ENCODE peak calls at places on chromosomes 1 and 21, in six cellular contexts. X is colonic mucosa; M is CD8-positive, alpha-beta T cell; K is ovary; Z is psoas muscle; G is heart left ventricle. W is an unnamed sample. For H3K27me3, H3K4me1 and H3K36me3, the result is how much of the 10 kb centered on the place peaks cover.

GRCh38 chr1:70227439-70227838 is 6.3 kb downstream of the SRSF11 start:
- DNase-seq in X (no peak), M (no peak), K (no peak), Z (no peak), G (no peak), W (no peak)

GRCh38 chr1:22262583-22262982 is 119.7 kb upstream of the WNT4 start:
- DNase-seq in X (peak), M (no peak), K (no peak), Z (no peak), G (no peak), W (no peak)

GRCh38 chr1:107739183-107739582 is 225.8 kb downstream of the VAV3 start:
- DNase-seq in X (no peak), M (no peak), K (no peak), Z (no peak), G (no peak), W (no peak)

GRCh38 chr1:198156111-198156744 is 570 bp upstream of the NEK7 start:
- DNase-seq in X (peak), M (peak), K (peak), Z (peak), G (peak), W (peak)

GRCh38 chr1:247401310-247402098 is 14.5 kb upstream of the NLRP3 start:
- DNase-seq in X (peak), M (no peak), K (no peak), Z (no peak), G (no peak), W (no peak)

GRCh38 chr1:221473392-221473791 is 268.5 kb downstream of the DUSP10 start:
- DNase-seq in X (no peak), M (no peak), K (no peak), Z (no peak), G (no peak), W (no peak)

GRCh38 chr1:172955161-172955821 is 95.5 kb downstream of the TNFSF18 start:
- DNase-seq in X (no peak), M (no peak), K (no peak), Z (no peak), G (no peak), W (no peak)

GRCh38 chr1:63686696-63687095 is 87.1 kb upstream of the ROR1 start:
- DNase-seq in X (no peak), M (no peak), K (no peak), Z (no peak), G (no peak), W (no peak)

GRCh38 chr1:153490272-153491051 is 30.0 kb upstream of the S100A7 start:
- DNase-seq in X (peak), M (no peak), K (peak), Z (peak), G (peak), W (peak)

GRCh38 chr1:94501925-94502324 is 39.6 kb downstream of the F3 start:
- DNase-seq in X (no peak), M (no peak), K (no peak), Z (no peak), G (no peak), W (no peak)

GRCh38 chr21:40466893-40467483 is 380.0 kb downstream of the DSCAM start:
- DNase-seq in X (no peak), M (no peak), K (no peak), Z (no peak), G (no peak), W (no peak)

GRCh38 chr1:152013664-152014237 is 20.1 kb upstream of the S100A10 start:
- DNase-seq in X (peak), M (peak), K (no peak), Z (no peak), G (no peak), W (no peak)

GRCh38 chr1:71038942-71039341 is 8.7 kb downstream of the PTGER3 start:
- DNase-seq in X (no peak), M (no peak), K (no peak), Z (no peak), G (no peak), W (no peak)

GRCh38 chr1:184698969-184699368 is 55.7 kb downstream of the EDEM3 start:
- DNase-seq in X (no peak), M (no peak), K (no peak), Z (no peak), G (no peak), W (no peak)

GRCh38 chr1:192751260-192751659 is 57.6 kb upstream of the RGS2 start:
- DNase-seq in X (no peak), M (no peak), K (no peak), Z (no peak), G (no peak), W (no peak)

GRCh38 chr1:164610528-164611222 is 51.7 kb downstream of the PBX1 start:
- DNase-seq in X (no peak), M (no peak), K (no peak), Z (peak), G (peak), W (no peak)

DNA sequence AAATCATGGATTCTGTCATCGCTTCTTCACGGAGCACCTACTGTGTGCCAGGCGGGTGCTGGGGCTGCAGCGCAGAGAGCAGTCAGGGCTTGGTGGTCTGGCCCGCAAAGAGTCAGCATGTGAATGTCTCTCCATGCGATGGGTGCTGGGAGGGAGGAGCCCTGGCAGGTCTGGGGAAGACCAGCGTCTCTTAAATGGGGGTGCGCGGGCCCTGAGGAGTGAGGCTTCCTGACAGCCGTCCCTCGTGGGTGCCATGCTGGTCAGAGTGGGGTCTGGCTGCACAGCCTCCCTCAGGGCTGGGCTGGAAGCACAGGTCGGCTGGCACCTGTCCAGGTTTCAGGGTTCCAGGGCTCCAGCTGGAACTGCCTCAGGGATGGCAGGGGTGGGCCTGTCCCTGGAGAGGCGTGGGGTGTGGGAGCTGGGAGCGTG is 18.5 kb downstream of the TP73 start:
- DNase-seq in X (no peak), M (no peak), K (peak), Z (peak), G (no peak), W (peak)
- H3K27me3 ChIP-seq in X (under half), M (under half), K (under half), Z (under half), G (under half), W (under half)

GRCh38 chr1:113870778-113871177 is 734 bp downstream of the PTPN22 start:
- DNase-seq in X (no peak), M (no peak), K (no peak), Z (no peak), G (no peak), W (no peak)
- H3K4me1 ChIP-seq in X (under half), M (half or more), K (under half), Z (under half), G (under half), W (under half)

DNA sequence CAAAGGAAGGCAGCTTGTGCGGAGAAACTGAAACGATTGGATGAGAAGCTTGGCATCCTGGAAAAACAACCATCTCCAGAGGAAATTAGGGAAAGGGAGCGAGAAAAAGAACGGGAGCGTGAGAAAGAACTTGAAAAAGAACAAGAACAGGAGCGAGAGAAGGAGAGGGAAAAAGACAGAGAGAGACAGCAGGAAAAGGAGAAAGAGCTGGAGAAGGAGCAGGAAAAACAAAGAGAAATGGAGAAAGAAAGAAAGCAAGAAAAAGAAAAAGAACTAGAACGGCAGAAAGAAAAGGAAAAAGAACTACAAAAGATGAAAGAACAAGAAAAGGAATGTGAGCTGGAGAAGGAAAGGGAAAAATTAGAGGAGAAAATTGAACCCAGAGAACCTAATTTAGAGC is 47.2 kb downstream of the PRRC2C start:
- DNase-seq in X (no peak), M (no peak), K (no peak), Z (no peak), G (no peak), W (no peak)
- H3K36me3 ChIP-seq in X (under half), M (half or more), K (under half), Z (half or more), G (half or more), W (half or more)

GRCh38 chr21:34614693-34615486 is at the start of gene RCAN1:
- DNase-seq in X (peak), M (peak), K (peak), Z (peak), G (peak), W (peak)
- H3K27me3 ChIP-seq in X (under half), M (under half), K (under half), Z (under half), G (under half), W (under half)

DNA sequence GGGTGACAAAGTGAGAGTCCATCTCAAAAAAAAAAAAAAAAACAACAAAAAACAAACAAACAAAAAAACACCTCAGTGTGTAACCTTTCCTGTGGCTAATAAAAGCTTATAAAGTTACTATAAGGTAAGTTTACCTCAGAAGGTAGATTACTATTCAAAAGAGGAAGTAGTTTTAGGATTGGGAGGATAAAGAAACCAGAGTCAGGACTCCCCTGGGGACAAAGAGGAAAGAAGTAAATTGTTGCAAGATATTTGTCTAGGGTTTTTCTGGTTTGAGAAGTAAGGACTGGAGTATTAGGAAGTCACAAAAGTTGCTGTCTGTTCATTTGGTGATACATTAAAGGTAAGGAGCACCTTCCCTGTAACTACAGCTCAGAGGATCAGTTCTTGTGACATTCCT is 23.8 kb upstream of the CENPF start:
- DNase-seq in X (no peak), M (no peak), K (no peak), Z (no peak), G (no peak), W (no peak)
- H3K4me1 ChIP-seq in X (under half), M (under half), K (under half), Z (under half), G (under half), W (under half)

GRCh38 chr1:101463195-101463594 is 226.4 kb downstream of the S1PR1 start:
- DNase-seq in X (no peak), M (no peak), K (no peak), Z (no peak), G (no peak), W (no peak)
- H3K36me3 ChIP-seq in X (under half), M (under half), K (under half), Z (under half), G (under half), W (under half)

GRCh38 chr1:897176-897575 is 26.5 kb upstream of the SAMD11 start:
- DNase-seq in X (no peak), M (no peak), K (no peak), Z (no peak), G (no peak), W (no peak)
- H3K27me3 ChIP-seq in X (under half), M (under half), K (under half), Z (under half), G (under half), W (half or more)